ENCODE peak calls at places on chromosomes 16 and 17, in five cellular contexts. P is sigmoid colon, S is HepG2, Y is A549, A is stomach. G is an unnamed sample.

GRCh38 chr17:266701-267656 is 85.5 kb upstream of the DOC2B start:
- DNase-seq in S (no peak), A (peak), P (peak), Y (no peak), G (peak)

GRCh38 chr17:76812248-76812647 is 56.0 kb upstream of the MGAT5B start:
- DNase-seq in A (no peak), S (no peak), Y (no peak), P (no peak), G (no peak)

GRCh38 chr16:76940251-76940650 is 250.7 kb upstream of the MON1B start:
- DNase-seq in A (no peak), P (no peak), Y (no peak), S (no peak), G (no peak)

GRCh38 chr16:13070268-13070667 is 168.9 kb downstream of the SHISA9 start:
- DNase-seq in A (no peak), S (no peak), Y (no peak), P (no peak), G (no peak)

GRCh38 chr17:68600123-68600880 is 865 bp downstream of the FAM20A start:
- DNase-seq in Y (peak), P (no peak), A (peak), S (peak), G (peak)

GRCh38 chr17:65537845-65538678 is 23.4 kb downstream of the AXIN2 start:
- DNase-seq in P (no peak), S (no peak), A (no peak), Y (no peak), G (no peak)

GRCh38 chr16:49337814-49338350 is 35.7 kb upstream of the C16orf78 start:
- DNase-seq in S (no peak), A (peak), Y (no peak), P (peak), G (no peak)

GRCh38 chr17:77312061-77312684 is 171.4 kb downstream of the SEC14L1 start:
- DNase-seq in S (no peak), Y (no peak), P (peak), A (no peak), G (no peak)

GRCh38 chr16:88337021-88337420 is 45.7 kb upstream of the ZNF469 start:
- DNase-seq in A (no peak), S (no peak), P (no peak), Y (no peak), G (no peak)

GRCh38 chr16:13510425-13511151 is 409.4 kb upstream of the ERCC4 start:
- DNase-seq in S (peak), P (no peak), Y (no peak), A (no peak), G (no peak)

GRCh38 chr16:68275611-68276191 is 11.4 kb downstream of the SLC7A6 start:
- DNase-seq in Y (no peak), A (no peak), P (no peak), S (peak), G (no peak)

GRCh38 chr16:10039220-10040096 is 142.8 kb downstream of the GRIN2A start:
- DNase-seq in S (no peak), A (no peak), Y (peak), P (no peak), G (no peak)

GRCh38 chr17:1398900-1399299 is 1.1 kb downstream of the YWHAE start:
- DNase-seq in Y (no peak), A (no peak), S (no peak), P (no peak), G (peak)

GRCh38 chr17:2398655-2399571 is 1.9 kb downstream of the MNT start:
- DNase-seq in A (peak), P (peak), S (peak), Y (peak), G (peak)

DNA sequence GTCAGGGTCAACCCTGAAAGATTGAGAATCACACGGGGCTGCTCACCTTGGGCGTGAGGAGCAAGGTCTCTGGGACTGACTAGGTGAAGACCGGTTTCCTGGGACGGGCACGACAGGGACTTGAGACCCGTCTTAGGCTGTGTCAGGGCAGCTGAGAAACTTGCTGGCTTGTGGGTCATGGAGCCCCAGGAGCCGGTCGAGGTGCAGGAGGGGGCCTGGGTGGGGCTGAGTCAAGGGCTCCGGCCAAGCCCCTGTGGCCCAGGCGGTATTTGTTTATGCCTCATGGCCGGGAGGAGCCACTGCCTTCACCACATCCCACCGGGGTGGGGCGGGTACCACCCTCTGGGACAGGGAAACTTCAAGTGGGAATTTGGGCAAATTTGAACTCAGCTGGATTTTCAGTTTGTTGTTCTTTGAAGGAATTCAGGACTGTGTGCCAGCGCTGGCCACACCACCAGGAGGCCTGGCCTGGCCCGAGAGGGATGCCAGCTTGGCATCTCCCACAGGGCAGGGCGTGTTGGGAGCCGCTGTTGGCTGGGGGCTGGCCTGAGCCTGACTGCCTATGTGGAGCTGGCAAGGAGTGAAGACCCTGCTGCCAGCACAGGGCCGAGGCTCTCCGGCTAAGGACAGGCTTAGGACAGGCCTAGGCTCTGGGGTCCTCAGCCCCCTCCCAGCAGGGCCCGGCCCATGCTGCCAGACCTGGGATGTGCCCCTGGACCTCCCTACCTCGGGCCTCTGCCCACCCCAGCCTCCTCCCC is 116.1 kb downstream of the METRNL start:
- DNase-seq in P (peak), A (peak), S (no peak), Y (no peak), G (no peak)
- TF ChIP-seq EP300 in P (no peak), A (no peak), S (no peak), Y (no peak), G (no peak)

GRCh38 chr16:58249388-58249779 is 45.4 kb downstream of the PRSS54 start:
- DNase-seq in P (no peak), Y (no peak), A (no peak), S (no peak), G (no peak)

DNA sequence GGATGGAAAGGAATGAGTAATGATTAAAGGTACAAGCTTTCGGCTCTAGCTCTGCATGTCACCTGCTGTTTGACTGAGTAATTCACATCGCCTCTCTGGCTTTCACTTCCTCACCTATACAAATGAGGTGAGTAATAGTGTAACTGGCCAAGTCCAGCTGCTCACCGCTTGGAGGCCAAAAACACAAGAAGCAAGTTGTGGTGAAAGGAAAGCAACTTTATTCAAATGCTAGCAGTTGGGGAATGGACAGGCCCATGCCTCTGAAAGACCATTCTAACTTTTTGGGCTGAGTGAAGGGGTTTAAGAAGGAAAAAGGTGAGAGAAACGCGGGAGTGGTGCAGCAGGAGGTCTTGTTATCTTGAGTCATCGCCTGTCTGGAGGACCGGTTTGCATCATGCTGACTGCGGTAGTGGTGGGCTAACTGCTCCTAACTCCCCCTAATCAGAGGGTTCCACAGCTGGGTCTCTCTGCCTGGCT is 45.7 kb upstream of the CSNK2A2 start:
- DNase-seq in A (no peak), Y (no peak), S (no peak), P (no peak), G (peak)
- TF ChIP-seq EP300 in A (no peak), Y (no peak), S (no peak), P (no peak), G (no peak)

DNA sequence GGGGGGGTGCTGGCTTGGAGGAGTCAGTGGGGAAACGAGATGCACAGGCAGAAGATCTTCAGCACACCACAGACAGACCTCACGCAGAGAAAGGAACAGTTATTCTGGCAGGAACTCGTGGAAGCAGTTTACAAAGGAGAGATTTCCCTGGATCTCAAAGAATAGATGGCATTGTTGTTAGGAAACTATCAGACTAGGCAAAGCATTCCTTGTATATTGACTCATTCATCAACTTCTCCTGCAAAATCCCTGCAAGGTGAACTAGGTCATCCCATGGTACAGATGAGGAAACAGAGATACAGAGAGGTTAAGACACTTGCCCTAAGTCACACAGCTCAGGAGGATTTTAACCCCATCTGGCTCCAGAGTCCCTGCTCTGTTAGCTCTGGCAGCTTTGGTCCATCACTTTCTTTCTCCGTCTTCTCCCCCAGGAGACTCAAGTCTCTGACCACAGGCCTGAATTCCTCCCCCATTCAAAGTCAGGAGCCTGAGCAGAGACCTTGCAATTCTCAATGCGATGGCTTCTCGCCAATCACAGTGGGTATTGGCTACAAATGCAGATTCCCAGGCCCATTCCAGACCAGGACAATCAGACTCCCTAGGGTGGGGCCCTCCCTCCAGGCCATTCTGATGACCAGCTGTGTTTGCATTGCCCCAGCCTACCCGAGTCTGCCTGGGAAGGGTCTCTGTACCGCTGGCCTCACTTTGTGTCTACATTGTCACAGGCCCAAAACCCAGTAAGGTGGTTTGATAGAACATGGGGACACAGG is 56.4 kb downstream of the LITAF start:
- DNase-seq in A (no peak), P (no peak), Y (no peak), S (peak), G (no peak)
- TF ChIP-seq EP300 in A (no peak), P (no peak), Y (no peak), S (no peak), G (no peak)

GRCh38 chr17:44144966-44145739 is 3.4 kb downstream of the HROB start:
- DNase-seq in Y (no peak), P (no peak), S (no peak), A (no peak), G (no peak)
- TF ChIP-seq EP300 in Y (no peak), P (no peak), S (no peak), A (no peak), G (no peak)

GRCh38 chr16:81500833-81501521 is 56.4 kb downstream of the CMIP start:
- DNase-seq in P (no peak), A (no peak), S (no peak), Y (no peak), G (no peak)
- TF ChIP-seq EP300 in P (peak), A (no peak), S (no peak), Y (no peak), G (no peak)

GRCh38 chr16:70396209-70396904 is 42.5 kb downstream of the ST3GAL2 start:
- DNase-seq in P (no peak), S (no peak), Y (no peak), A (no peak), G (no peak)
- TF ChIP-seq EP300 in P (no peak), S (no peak), Y (no peak), A (no peak), G (no peak)

DNA sequence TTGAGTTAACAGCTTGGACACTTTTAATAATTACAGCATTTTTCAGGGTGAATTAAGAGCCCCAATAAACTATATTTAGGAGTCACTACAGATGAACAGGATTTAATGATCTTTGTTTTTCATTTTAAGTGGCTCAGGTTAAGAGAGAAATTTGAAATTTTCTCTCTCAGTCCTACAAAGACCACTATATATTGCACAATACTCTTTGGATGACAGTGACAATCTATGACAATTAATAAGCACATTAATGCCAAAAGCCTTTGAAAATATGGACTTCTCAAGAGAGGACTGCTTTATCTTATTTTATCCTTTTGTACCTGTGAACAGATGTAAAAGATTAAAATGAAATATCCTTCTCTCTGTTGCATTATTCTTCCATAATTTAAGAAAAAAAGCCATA is 151.1 kb upstream of the IRX5 start:
- DNase-seq in S (no peak), A (no peak), P (no peak), Y (no peak), G (no peak)
- TF ChIP-seq EP300 in S (no peak), A (no peak), P (no peak), Y (no peak), G (no peak)